ENCODE peak calls at places on chromosome 3, in five cellular contexts. T, H, M, X and L are unnamed samples.

GRCh38 chr3:34957707-34958106 is 681.6 kb upstream of the ARPP21 start:
- DNase-seq in X (peak; percentile 19), M (no peak), H (no peak), T (no peak), L (no peak)

GRCh38 chr3:158165730-158166129 is 55.8 kb downstream of the RSRC1 start:
- DNase-seq in M (no peak), H (no peak), T (no peak), X (no peak), L (no peak)

GRCh38 chr3:159620873-159621272 is 367.8 kb upstream of the IL12A start:
- DNase-seq in X (peak; percentile 85), M (no peak), T (no peak), H (no peak), L (no peak)

GRCh38 chr3:193149998-193150397 is 91.0 kb upstream of the PLAAT1 start:
- DNase-seq in M (no peak), H (no peak), X (no peak), T (no peak), L (no peak)

GRCh38 chr3:132730891-132731580 is 8.8 kb upstream of the NPHP3 start:
- DNase-seq in H (peak; percentile 80), M (peak; percentile 11), X (peak; percentile 73), T (no peak), L (peak; percentile 42)

GRCh38 chr3:78497692-78498091 is 1270.1 kb downstream of the ROBO1 start:
- DNase-seq in X (no peak), T (no peak), M (no peak), H (no peak), L (no peak)

GRCh38 chr3:74267583-74268184 is 346.8 kb downstream of the CNTN3 start:
- DNase-seq in T (no peak), H (peak; percentile 91), X (peak; percentile 80), M (peak; percentile 20), L (peak; percentile 59)

GRCh38 chr3:194472290-194472920 is 14.4 kb downstream of the ATP13A3 start:
- DNase-seq in H (peak; percentile 87), X (peak; percentile 86), T (no peak), M (peak; percentile 34), L (peak; percentile 75)

GRCh38 chr3:37537914-37538691 is 323.6 kb upstream of the CTDSPL start:
- DNase-seq in X (no peak), H (no peak), T (no peak), M (no peak), L (no peak)

GRCh38 chr3:53845103-53845880 is 927 bp downstream of the CHDH start:
- DNase-seq in H (peak; percentile 92), X (peak; percentile 21), T (peak; percentile 68), M (peak; percentile 75), L (peak; percentile 60)

GRCh38 chr3:66822059-66823009 is 175.8 kb upstream of the KBTBD8 start:
- DNase-seq in H (peak; percentile 91), T (peak; percentile 87), M (peak; percentile 43), X (peak; percentile 76), L (peak; percentile 81)

GRCh38 chr3:98890181-98890882 is 11.2 kb downstream of the DCBLD2 start:
- DNase-seq in X (no peak), T (no peak), M (no peak), H (no peak), L (no peak)

GRCh38 chr3:186802701-186803100 is 3.6 kb downstream of the RFC4 start:
- DNase-seq in M (no peak), X (no peak), H (no peak), T (no peak), L (no peak)

GRCh38 chr3:74500257-74500656 is 114.2 kb downstream of the CNTN3 start:
- DNase-seq in M (no peak), X (peak; percentile 39), H (no peak), T (no peak), L (no peak)

GRCh38 chr3:175741951-175742350 is 882.8 kb downstream of the NAALADL2 start:
- DNase-seq in H (no peak), X (peak; percentile 25), T (no peak), M (no peak), L (no peak)

DNA sequence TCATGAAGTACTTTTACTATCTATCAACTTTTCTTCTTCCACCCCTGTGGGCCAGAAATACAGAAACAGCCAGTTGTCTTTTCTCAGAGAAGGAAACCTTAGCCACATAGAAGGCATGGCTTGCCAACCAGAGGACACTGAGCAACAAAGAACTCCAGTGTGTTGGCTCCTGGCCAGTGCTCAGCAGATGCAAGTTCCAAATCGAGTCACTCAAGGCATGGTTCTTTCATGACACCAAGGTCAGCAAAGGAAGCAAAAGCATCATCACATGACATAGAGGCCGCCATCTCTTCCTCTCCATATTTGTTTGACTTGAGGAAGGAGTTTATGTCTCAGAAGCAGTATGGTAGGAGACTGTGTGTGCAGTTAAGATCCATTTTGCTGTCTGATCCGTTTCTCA is 92.2 kb downstream of the MYLK start:
- DNase-seq in M (no peak), H (no peak), X (peak; percentile 62), T (no peak), L (no peak)
- TF ChIP-seq CTCF in M (no peak), H (no peak), X (no peak), T (no peak), L (no peak)

DNA sequence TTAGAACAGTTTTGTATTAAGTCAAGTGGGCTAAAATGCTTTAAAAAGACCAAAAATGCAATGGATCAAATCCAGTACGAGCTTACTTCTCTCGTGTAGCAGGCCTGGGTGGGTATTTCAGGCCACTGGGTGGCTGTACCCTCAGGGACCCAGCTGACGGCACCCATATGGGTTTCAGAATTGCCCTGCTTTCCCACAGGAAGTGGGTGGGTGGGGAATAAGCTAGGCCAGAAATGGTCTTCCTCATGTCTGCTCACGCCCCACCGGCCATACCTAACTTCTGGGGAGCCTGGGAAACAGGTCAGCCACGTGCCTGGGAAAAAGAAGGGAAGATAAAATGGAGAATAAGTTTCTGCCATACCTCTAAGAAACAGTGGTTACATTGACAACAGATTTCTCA is 20.3 kb downstream of the GPR160 start:
- DNase-seq in H (no peak), X (no peak), T (no peak), M (no peak), L (peak; percentile 72)
- TF ChIP-seq CTCF in H (no peak), X (no peak), T (no peak), M (no peak), L (no peak)

GRCh38 chr3:149717391-149718056 is 34.8 kb downstream of the COMMD2 start:
- DNase-seq in X (peak; percentile 92), H (peak; percentile 85), M (peak; percentile 49), T (peak; percentile 39), L (peak; percentile 76)
- TF ChIP-seq CTCF in X (peak; percentile 70), H (peak; percentile 88), M (peak; percentile 60), T (peak; percentile 24), L (peak; percentile 60)

GRCh38 chr3:80424951-80425350 is 657.2 kb upstream of the ROBO1 start:
- DNase-seq in H (no peak), X (peak; percentile 14), T (no peak), M (no peak), L (no peak)
- TF ChIP-seq CTCF in H (no peak), X (no peak), T (no peak), M (no peak), L (no peak)

DNA sequence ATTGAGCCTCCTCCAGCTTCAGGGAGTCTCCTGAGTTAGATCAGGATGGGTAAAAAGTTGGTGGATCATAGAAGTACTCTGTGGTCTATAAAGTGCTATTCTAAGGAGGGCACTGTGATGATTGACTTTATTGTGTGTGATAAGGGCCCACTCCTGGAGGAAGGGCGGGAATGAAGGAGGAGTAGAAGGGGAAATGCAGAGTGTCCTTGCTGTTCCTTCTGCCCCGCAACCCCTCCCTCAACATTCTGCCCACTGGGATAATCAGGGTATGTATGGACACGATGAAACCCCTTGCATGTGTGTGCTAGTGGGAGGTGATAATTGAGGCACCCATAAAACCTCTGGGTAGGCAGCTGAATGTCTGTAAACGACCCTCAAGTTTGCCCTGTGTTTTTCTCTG is 66.2 kb downstream of the CLDN11 start:
- DNase-seq in M (no peak), H (no peak), T (no peak), X (no peak), L (no peak)
- TF ChIP-seq CTCF in M (no peak), H (no peak), T (no peak), X (no peak), L (no peak)

DNA sequence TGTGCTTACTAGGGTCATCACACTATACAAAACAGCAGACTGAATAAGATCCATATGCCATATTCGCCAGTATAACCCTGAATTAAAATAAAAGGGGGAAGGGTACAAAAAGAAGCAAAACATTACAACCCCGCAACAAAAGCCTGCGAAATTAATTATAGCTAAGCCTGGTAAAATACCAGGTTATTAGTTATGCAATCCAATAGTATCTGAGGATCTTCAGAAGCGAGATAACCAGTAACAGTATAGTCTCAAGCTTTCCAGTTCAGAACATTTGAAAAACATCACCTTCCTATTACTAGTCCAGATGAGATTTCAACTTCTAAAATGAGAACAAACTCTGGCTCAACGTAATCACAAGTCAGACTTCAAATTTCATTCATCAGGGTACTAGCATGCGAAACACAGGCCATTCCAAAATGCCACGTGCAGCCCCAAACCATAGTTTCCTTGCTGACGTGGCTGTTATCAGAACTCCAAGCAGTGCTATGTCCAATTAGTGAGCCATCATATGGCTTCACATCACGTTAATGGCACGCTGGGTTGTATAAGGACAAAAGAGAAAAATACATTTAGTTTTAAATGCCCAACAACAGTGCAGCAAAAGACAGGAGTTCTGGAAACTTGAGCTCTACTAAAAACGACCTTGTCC is 1.1 kb downstream of the SSR3 start:
- DNase-seq in T (no peak), M (no peak), X (peak; percentile 79), H (peak; percentile 15), L (peak; percentile 59)
- TF ChIP-seq CTCF in T (no peak), M (no peak), X (no peak), H (no peak), L (no peak)